ENCODE peak calls at places on chromosomes 11 and 22, in ten cellular contexts. L, K, I, B, W, M, X, Q, G and E are unnamed samples.

GRCh38 chr11:7977251-7977917 is 9.8 kb upstream of the EIF3F start:
- DNase-seq in I (no peak), W (no peak), Q (peak; percentile 26), G (peak; percentile 79), X (no peak), L (no peak), B (no peak), M (no peak), K (no peak), E (no peak)

GRCh38 chr11:85977751-85978160 is 91.1 kb downstream of the PICALM start:
- DNase-seq in I (no peak), X (no peak), M (no peak), B (no peak), L (no peak), W (no peak), K (no peak), G (no peak), Q (no peak), E (no peak)

GRCh38 chr22:24550028-24550901 is 4.7 kb downstream of the GUCD1 start:
- DNase-seq in M (no peak), X (peak; percentile 42), Q (no peak), L (no peak), W (no peak), B (no peak), I (no peak), K (no peak), G (no peak), E (no peak)

GRCh38 chr11:115141221-115141620 is 363.0 kb downstream of the CADM1 start:
- DNase-seq in W (no peak), B (no peak), I (no peak), G (no peak), Q (no peak), L (no peak), K (no peak), X (no peak), M (peak; percentile 69), E (no peak)

GRCh38 chr11:16759857-16760256 is 21.4 kb downstream of the C11orf58 start:
- DNase-seq in K (no peak), Q (no peak), B (no peak), M (no peak), G (peak; percentile 40), L (no peak), X (no peak), W (no peak), I (no peak), E (no peak)

GRCh38 chr22:36258750-36259619 is 6.1 kb downstream of the APOL1 start:
- DNase-seq in W (no peak), G (no peak), K (peak; percentile 61), M (peak; percentile 54), L (peak; percentile 71), Q (no peak), B (peak; percentile 88), I (peak; percentile 46), X (no peak), E (no peak)

GRCh38 chr11:119832536-119832935 is 103.5 kb upstream of the NECTIN1 start:
- DNase-seq in K (no peak), M (peak; percentile 75), W (no peak), B (no peak), I (peak; percentile 28), Q (no peak), L (peak; percentile 53), G (peak; percentile 6), X (peak; percentile 62), E (no peak)

GRCh38 chr11:81089242-81089641 is 1644.4 kb downstream of the FAM181B start:
- DNase-seq in Q (no peak), B (no peak), G (no peak), K (no peak), M (no peak), X (no peak), W (no peak), I (no peak), L (no peak), E (no peak)

GRCh38 chr11:109747839-109748238 is 325.8 kb downstream of the C11orf87 start:
- DNase-seq in B (no peak), K (no peak), X (no peak), M (no peak), L (no peak), G (peak; percentile 45), I (no peak), W (no peak), Q (no peak), E (no peak)

GRCh38 chr11:108221981-108222685 is at the start of gene NPAT:
- DNase-seq in L (no peak), X (no peak), Q (peak; percentile 1), B (no peak), W (no peak), M (no peak), G (no peak), K (no peak), I (no peak), E (no peak)

GRCh38 chr11:63917685-63918523 is 940 bp upstream of the RCOR2 start:
- DNase-seq in K (no peak), W (no peak), G (peak; percentile 21), L (no peak), I (peak; percentile 80), Q (peak; percentile 59), M (peak; percentile 80), B (peak; percentile 95), X (peak; percentile 57), E (peak; percentile 92)

GRCh38 chr11:66887531-66887930 is 30.7 kb downstream of the LRFN4 start:
- DNase-seq in W (no peak), L (no peak), I (peak; percentile 48), G (no peak), M (no peak), Q (no peak), X (no peak), B (no peak), K (no peak), E (no peak)
- H3K4me1 ChIP-seq in W (peaks cover 10% of the 10 kb centered on the region), L (no peaks in the 10 kb centered on the region), I (no peaks in the 10 kb centered on the region), G (peaks cover 32% of the 10 kb centered on the region), M (peaks cover 17% of the 10 kb centered on the region), Q (peaks cover 47% of the 10 kb centered on the region), X (no peaks in the 10 kb centered on the region), B (no peaks in the 10 kb centered on the region), K (peaks cover 19% of the 10 kb centered on the region), E (no peaks in the 10 kb centered on the region)

GRCh38 chr11:845872-846271 is 3.2 kb downstream of the TSPAN4 start:
- DNase-seq in M (no peak), Q (no peak), L (no peak), X (no peak), B (no peak), W (no peak), I (no peak), G (no peak), K (no peak), E (no peak)

GRCh38 chr11:843818-844692 is 1.4 kb downstream of the TSPAN4 start:
- DNase-seq in X (peak; percentile 84), Q (peak; percentile 80), L (peak; percentile 96), G (peak; percentile 88), B (peak; percentile 96), K (peak; percentile 97), W (no peak), I (peak; percentile 88), M (peak; percentile 94), E (peak; percentile 98)

GRCh38 chr11:846496-847098 is 3.9 kb downstream of the TSPAN4 start:
- DNase-seq in Q (no peak), G (no peak), M (peak; percentile 55), X (no peak), K (no peak), B (no peak), W (no peak), L (no peak), I (no peak), E (no peak)

GRCh38 chr11:843086-843704 is 543 bp downstream of the TSPAN4 start:
- DNase-seq in Q (no peak), W (no peak), M (peak; percentile 58), I (peak; percentile 50), L (no peak), B (peak; percentile 74), K (no peak), G (no peak), X (no peak), E (no peak)

DNA sequence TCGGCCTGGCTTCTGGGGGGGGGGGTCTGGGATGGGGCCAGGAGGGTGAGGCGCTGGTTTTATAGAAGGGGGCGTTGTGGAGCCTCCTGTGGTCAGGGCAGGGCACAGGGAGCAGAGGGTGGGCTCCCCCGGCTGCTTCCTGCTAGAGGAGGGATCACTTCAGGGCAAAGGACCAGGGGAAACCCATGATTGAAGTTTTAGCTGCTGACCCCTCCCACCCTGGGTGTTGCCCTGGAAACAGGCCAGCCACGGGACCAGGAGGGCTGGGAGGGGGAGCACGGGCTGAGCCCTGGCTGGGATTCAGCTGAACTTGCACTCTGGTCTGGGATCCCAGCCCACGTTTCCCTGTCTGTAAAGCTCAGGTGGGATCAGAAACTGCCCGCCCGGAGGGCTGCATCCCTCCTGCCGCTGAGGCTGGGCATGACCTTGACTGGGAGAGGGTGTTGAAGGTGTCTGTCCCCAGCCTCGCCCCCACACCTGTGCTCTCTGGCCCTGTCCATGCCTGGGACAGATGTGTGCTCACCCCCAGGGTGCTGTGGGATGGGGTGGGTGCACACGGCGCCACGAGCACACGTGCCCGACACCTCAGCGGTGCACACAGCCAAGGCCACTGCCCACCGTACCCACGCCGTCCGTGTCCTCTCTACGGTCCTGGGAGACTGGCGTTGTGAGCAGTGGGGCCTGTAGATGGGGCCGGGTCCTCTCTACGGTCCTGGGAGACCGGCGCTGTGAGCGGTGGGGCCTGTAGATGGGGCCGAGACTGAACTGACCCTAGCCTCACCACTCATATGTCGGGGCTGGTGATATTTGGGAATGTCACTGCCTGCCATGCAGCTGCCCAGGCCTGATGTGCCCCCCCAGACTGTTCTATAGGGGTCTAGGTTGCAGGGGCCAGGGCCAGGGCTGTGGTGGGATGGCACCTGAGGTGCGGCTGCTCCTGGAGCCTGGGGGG is 2.3 kb downstream of the TSPAN4 start:
- DNase-seq in L (peak; percentile 91), W (no peak), M (peak; percentile 89), B (peak; percentile 96), Q (peak; percentile 72), K (peak; percentile 98), X (peak; percentile 87), I (peak; percentile 91), G (peak; percentile 74), E (peak; percentile 93)
- H3K4me3 ChIP-seq in L (peak overlapping the region; percentile 99), W (no peak overlapping the region), M (no peak overlapping the region), B (peak overlapping the region; percentile 88), Q (no peak overlapping the region), K (peak overlapping the region; percentile 87), X (peak overlapping the region; percentile 77), I (peak overlapping the region; percentile 100), G (peak overlapping the region; percentile 100), E (peak overlapping the region; percentile 31)

GRCh38 chr11:44306469-44307244 is 3.3 kb downstream of the ALX4 start:
- DNase-seq in M (no peak), W (no peak), G (no peak), L (no peak), B (peak; percentile 53), Q (no peak), I (no peak), K (no peak), X (no peak), E (no peak)
- H3K27ac ChIP-seq in M (no peak overlapping the region), W (no peak overlapping the region), G (no peak overlapping the region), L (no peak overlapping the region), B (no peak overlapping the region), Q (no peak overlapping the region), I (no peak overlapping the region), K (no peak overlapping the region), X (no peak overlapping the region), E (no peak overlapping the region)

DNA sequence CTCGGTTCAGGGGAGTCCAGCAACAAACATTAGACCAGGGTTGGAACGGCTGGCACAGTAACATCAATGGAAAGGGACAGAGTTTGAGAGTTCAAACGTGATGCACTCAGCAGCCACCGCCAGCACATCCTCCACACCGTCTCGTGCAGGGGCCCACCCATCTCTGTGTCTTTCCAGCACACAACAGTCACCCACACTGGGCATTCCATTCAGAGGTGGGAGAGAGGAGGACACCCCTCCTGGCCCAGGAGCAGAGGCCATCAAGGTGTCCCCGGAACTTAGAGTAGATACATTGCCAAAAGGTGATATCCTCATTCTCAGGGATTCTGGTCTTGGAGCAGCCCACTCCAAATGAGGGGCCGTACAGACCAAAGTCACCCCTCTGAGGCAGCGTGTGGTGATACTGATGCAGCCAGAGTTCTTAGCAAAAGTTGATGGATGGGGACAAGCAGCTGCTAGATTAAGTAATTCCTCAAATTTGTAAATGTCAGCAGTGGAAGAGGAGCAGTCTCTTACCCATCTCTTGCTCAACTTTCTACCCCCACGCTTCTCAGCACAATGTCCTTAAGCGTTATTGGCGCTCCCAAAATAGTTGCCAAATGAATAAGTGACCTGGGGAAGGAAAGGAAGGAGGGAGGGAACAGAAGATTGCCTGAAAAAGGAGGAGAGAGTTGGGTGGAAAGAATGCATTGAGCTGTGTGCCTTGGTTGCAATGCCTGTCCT is 5.5 kb downstream of the SNAP29 start:
- DNase-seq in X (no peak), W (no peak), L (no peak), I (no peak), K (no peak), M (no peak), Q (no peak), B (no peak), G (no peak), E (peak; percentile 59)
- H3K4me1 ChIP-seq in X (no peaks in the 10 kb centered on the region), W (no peaks in the 10 kb centered on the region), L (peaks cover 74% of the 10 kb centered on the region), I (peaks cover 30% of the 10 kb centered on the region), K (peaks cover 66% of the 10 kb centered on the region), M (peaks cover 60% of the 10 kb centered on the region), Q (peaks cover 5% of the 10 kb centered on the region), B (no peaks in the 10 kb centered on the region), G (peaks cover 10% of the 10 kb centered on the region), E (no peaks in the 10 kb centered on the region)